ENCODE peak calls at places on chromosomes 7 and 10, in eight cellular contexts. One of them, this sample, is unnamed.

GRCh38 chr10:18240185-18240882 is 100.1 kb downstream of the CACNB2 start:
- DNase-seq in fibroblast of mammary gland: peak
- DNase-seq in breast epithelium: no peak
- DNase-seq in CD8-positive, alpha-beta T cell: no peak
- DNase-seq in BJ: no peak
- DNase-seq in stomach: no peak
- DNase-seq in Kasumi-1: no peak
- DNase-seq in A172: no peak
- DNase-seq in this sample: no peak

GRCh38 chr7:5296015-5296621 is 13.4 kb downstream of the SLC29A4 start:
- DNase-seq in fibroblast of mammary gland: no peak
- DNase-seq in breast epithelium: no peak
- DNase-seq in CD8-positive, alpha-beta T cell: no peak
- DNase-seq in BJ: no peak
- DNase-seq in stomach: no peak
- DNase-seq in Kasumi-1: no peak
- DNase-seq in A172: no peak
- DNase-seq in this sample: no peak

GRCh38 chr7:1543826-1544177 is 12.2 kb downstream of the TMEM184A start:
- DNase-seq in fibroblast of mammary gland: no peak
- DNase-seq in breast epithelium: no peak
- DNase-seq in CD8-positive, alpha-beta T cell: no peak
- DNase-seq in BJ: no peak
- DNase-seq in stomach: no peak
- DNase-seq in Kasumi-1: no peak
- DNase-seq in A172: no peak
- DNase-seq in this sample: no peak

GRCh38 chr7:47045592-47045991 is 536.3 kb downstream of the TNS3 start:
- DNase-seq in fibroblast of mammary gland: peak
- DNase-seq in breast epithelium: no peak
- DNase-seq in CD8-positive, alpha-beta T cell: no peak
- DNase-seq in BJ: no peak
- DNase-seq in stomach: no peak
- DNase-seq in Kasumi-1: no peak
- DNase-seq in A172: no peak
- DNase-seq in this sample: no peak

GRCh38 chr7:91979590-91979989 is 38.9 kb downstream of the AKAP9 start:
- DNase-seq in fibroblast of mammary gland: no peak
- DNase-seq in breast epithelium: no peak
- DNase-seq in CD8-positive, alpha-beta T cell: no peak
- DNase-seq in BJ: no peak
- DNase-seq in stomach: no peak
- DNase-seq in Kasumi-1: no peak
- DNase-seq in A172: no peak
- DNase-seq in this sample: no peak

GRCh38 chr10:12193193-12193592 is 2.5 kb downstream of the NUDT5 start:
- DNase-seq in fibroblast of mammary gland: peak
- DNase-seq in breast epithelium: no peak
- DNase-seq in CD8-positive, alpha-beta T cell: no peak
- DNase-seq in BJ: peak
- DNase-seq in stomach: no peak
- DNase-seq in Kasumi-1: no peak
- DNase-seq in A172: no peak
- DNase-seq in this sample: no peak

GRCh38 chr7:136857573-136857972 is 10.9 kb upstream of the CHRM2 start:
- DNase-seq in fibroblast of mammary gland: peak
- DNase-seq in breast epithelium: no peak
- DNase-seq in CD8-positive, alpha-beta T cell: no peak
- DNase-seq in BJ: no peak
- DNase-seq in stomach: no peak
- DNase-seq in Kasumi-1: peak
- DNase-seq in A172: peak
- DNase-seq in this sample: no peak

GRCh38 chr7:80643336-80643925 is 5.0 kb downstream of the CD36 start:
- DNase-seq in fibroblast of mammary gland: no peak
- DNase-seq in breast epithelium: no peak
- DNase-seq in CD8-positive, alpha-beta T cell: no peak
- DNase-seq in BJ: no peak
- DNase-seq in stomach: no peak
- DNase-seq in Kasumi-1: peak
- DNase-seq in A172: no peak
- DNase-seq in this sample: no peak

GRCh38 chr7:25968205-25968993 is 183.6 kb upstream of the NFE2L3 start:
- DNase-seq in fibroblast of mammary gland: no peak
- DNase-seq in breast epithelium: no peak
- DNase-seq in CD8-positive, alpha-beta T cell: no peak
- DNase-seq in BJ: no peak
- DNase-seq in stomach: peak
- DNase-seq in Kasumi-1: no peak
- DNase-seq in A172: no peak
- DNase-seq in this sample: peak

GRCh38 chr7:69504733-69505132 is 93.5 kb upstream of the AUTS2 start:
- DNase-seq in fibroblast of mammary gland: no peak
- DNase-seq in breast epithelium: no peak
- DNase-seq in CD8-positive, alpha-beta T cell: no peak
- DNase-seq in BJ: no peak
- DNase-seq in stomach: no peak
- DNase-seq in Kasumi-1: no peak
- DNase-seq in A172: peak
- DNase-seq in this sample: no peak

GRCh38 chr10:6716521-6716920 is 136.4 kb upstream of the PRKCQ start:
- DNase-seq in fibroblast of mammary gland: peak
- DNase-seq in breast epithelium: no peak
- DNase-seq in CD8-positive, alpha-beta T cell: no peak
- DNase-seq in BJ: peak
- DNase-seq in stomach: no peak
- DNase-seq in Kasumi-1: no peak
- DNase-seq in A172: peak
- DNase-seq in this sample: no peak

GRCh38 chr10:95601116-95601719 is 40.0 kb upstream of the SORBS1 start:
- DNase-seq in fibroblast of mammary gland: peak
- DNase-seq in breast epithelium: peak
- DNase-seq in CD8-positive, alpha-beta T cell: peak
- DNase-seq in BJ: peak
- DNase-seq in stomach: peak
- DNase-seq in Kasumi-1: peak
- DNase-seq in A172: peak
- DNase-seq in this sample: peak